ENCODE peak calls at places on chromosome 22, in eight cellular contexts. G is activated T-helper 1 cell treated with anti-CD3 and anti-CD28 coated beads, Interleukin-12 subunit alpha, Interleukin-12 subunit beta, Interleukin-2, Interleukin-4 antibody, amounts not matched to agents 30 ng/mL and 10 ng/mL and 1 ng/mL, durations not matched to agents 14 hours and 24 hours and 36 hours; B is non-pigmented ciliary epithelial cell; V is mesendoderm; E is T1000; Y is stromal cell of bone marrow; I is RWPE1; C is HCEC 1CT. J is an unnamed sample.

GRCh38 chr22:40397436-40397835 is 27.0 kb downstream of the SGSM3 start:
- DNase-seq in I (no peak), G (no peak), B (peak), Y (no peak), E (no peak), V (peak), C (no peak), J (no peak)

GRCh38 chr22:19723990-19724827 is 870 bp downstream of the GP1BB start:
- DNase-seq in B (no peak), Y (no peak), C (no peak), G (no peak), V (peak), E (no peak), I (no peak), J (no peak)

GRCh38 chr22:22050141-22050775 is 67.7 kb upstream of the TOP3B start:
- DNase-seq in V (no peak), B (no peak), C (no peak), I (no peak), G (no peak), Y (no peak), E (no peak), J (no peak)

GRCh38 chr22:38411016-38411415 is 44.0 kb downstream of the KCNJ4 start:
- DNase-seq in E (no peak), Y (no peak), C (no peak), I (no peak), G (no peak), V (no peak), B (no peak), J (no peak)

GRCh38 chr22:42277988-42278776 is 7.7 kb upstream of the TCF20 start:
- DNase-seq in V (no peak), I (peak), C (no peak), Y (no peak), B (no peak), G (no peak), E (no peak), J (no peak)

GRCh38 chr22:46070722-46071450 is 79.4 kb upstream of the PPARA start:
- DNase-seq in G (peak), Y (no peak), E (no peak), I (no peak), B (no peak), C (peak), V (peak), J (no peak)

GRCh38 chr22:24325105-24325757 is 54.6 kb downstream of the SPECC1L start:
- DNase-seq in C (peak), Y (peak), B (peak), G (peak), I (peak), E (no peak), V (peak), J (no peak)

GRCh38 chr22:26484360-26484706 is 656 bp downstream of the SRRD start:
- DNase-seq in V (no peak), C (no peak), G (no peak), E (no peak), I (no peak), B (no peak), Y (no peak), J (no peak)

GRCh38 chr22:27217154-27217553 is 559.8 kb downstream of the MIAT start:
- DNase-seq in I (no peak), G (no peak), Y (no peak), E (no peak), V (no peak), C (no peak), B (no peak), J (no peak)

GRCh38 chr22:22553735-22554134 is 5.3 kb downstream of the PRAME start:
- DNase-seq in Y (no peak), G (no peak), B (no peak), V (no peak), E (no peak), C (no peak), I (no peak), J (no peak)

GRCh38 chr22:27973851-27974250 is 54.8 kb upstream of the PITPNB start:
- DNase-seq in I (no peak), Y (no peak), V (no peak), C (no peak), G (no peak), B (no peak), E (no peak), J (no peak)

GRCh38 chr22:22674473-22674872 is 30.1 kb downstream of the GGTLC2 start:
- DNase-seq in V (no peak), I (no peak), G (no peak), E (no peak), C (no peak), Y (no peak), B (no peak), J (no peak)

GRCh38 chr22:50101870-50102565 is 12.2 kb downstream of the MOV10L1 start:
- DNase-seq in Y (no peak), E (no peak), I (no peak), V (no peak), B (no peak), C (no peak), G (no peak), J (no peak)

GRCh38 chr22:47382164-47382890 is 619.9 kb downstream of the TBC1D22A start:
- DNase-seq in B (no peak), V (no peak), G (no peak), Y (no peak), C (no peak), E (no peak), I (no peak), J (no peak)

GRCh38 chr22:20551805-20552449 is 44.5 kb downstream of the MED15 start:
- DNase-seq in B (no peak), E (no peak), C (no peak), V (no peak), G (no peak), I (no peak), Y (no peak), J (no peak)

GRCh38 chr22:27195104-27195503 is 537.7 kb downstream of the MIAT start:
- DNase-seq in V (no peak), B (no peak), Y (no peak), I (no peak), E (no peak), G (no peak), C (no peak), J (no peak)

GRCh38 chr22:43802897-43803495 is 9.1 kb downstream of the EFCAB6 start:
- DNase-seq in V (no peak), Y (no peak), G (no peak), E (no peak), I (no peak), C (no peak), B (no peak), J (no peak)

GRCh38 chr22:49568751-49569285 is 258.9 kb downstream of the BRD1 start:
- DNase-seq in E (no peak), C (no peak), V (no peak), B (no peak), Y (no peak), I (no peak), G (no peak), J (no peak)

GRCh38 chr22:46262449-46263207 is 515 bp downstream of the PKDREJ start:
- DNase-seq in C (no peak), V (peak), B (no peak), E (no peak), Y (no peak), I (no peak), G (no peak), J (no peak)

GRCh38 chr22:50208939-50209892 is 8.4 kb downstream of the SELENOO start:
- DNase-seq in Y (no peak), I (no peak), G (no peak), V (no peak), E (no peak), B (no peak), C (no peak), J (no peak)

GRCh38 chr22:35488513-35488912 is 52.1 kb upstream of the RASD2 start:
- DNase-seq in V (no peak), C (no peak), E (no peak), I (no peak), B (no peak), Y (no peak), G (no peak), J (no peak)

GRCh38 chr22:17867160-17867785 is 93.0 kb upstream of the BID start:
- DNase-seq in Y (no peak), C (no peak), E (no peak), B (no peak), G (no peak), V (no peak), I (no peak), J (no peak)

GRCh38 chr22:18152519-18152918 is 2.5 kb downstream of the USP18 start:
- DNase-seq in C (no peak), V (no peak), E (no peak), I (no peak), G (peak), B (no peak), Y (no peak), J (no peak)

GRCh38 chr22:37544955-37545702 is 15.2 kb upstream of the CDC42EP1 start:
- DNase-seq in C (peak), B (no peak), E (peak), G (peak), I (no peak), Y (no peak), V (peak), J (no peak)

GRCh38 chr22:29328055-29328454 is 12.6 kb upstream of the RASL10A start:
- DNase-seq in B (no peak), Y (no peak), I (no peak), V (no peak), E (no peak), C (no peak), G (no peak), J (no peak)

GRCh38 chr22:46974631-46975585 is 212.5 kb downstream of the TBC1D22A start:
- DNase-seq in I (no peak), B (no peak), C (no peak), E (no peak), G (no peak), Y (no peak), V (no peak), J (no peak)

GRCh38 chr22:24304067-24304675 is 33.5 kb downstream of the SPECC1L start:
- DNase-seq in G (no peak), V (no peak), Y (no peak), B (no peak), E (no peak), I (no peak), C (no peak), J (no peak)

GRCh38 chr22:44664149-44664548 is 37.9 kb upstream of the PRR5 start:
- DNase-seq in I (no peak), Y (no peak), E (no peak), V (no peak), C (no peak), B (no peak), G (peak), J (no peak)

GRCh38 chr22:44181912-44182590 is 1.3 kb downstream of the PARVG start:
- DNase-seq in V (no peak), Y (no peak), C (no peak), E (no peak), G (no peak), B (no peak), I (no peak), J (no peak)

GRCh38 chr22:37223965-37224551 is 11.8 kb upstream of the SSTR3 start:
- DNase-seq in E (no peak), V (no peak), C (no peak), G (no peak), B (no peak), I (no peak), Y (no peak), J (no peak)

GRCh38 chr22:26430600-26430999 is 1.5 kb downstream of the ASPHD2 start:
- DNase-seq in V (no peak), C (no peak), Y (no peak), E (no peak), I (no peak), G (no peak), B (no peak), J (no peak)

GRCh38 chr22:50293441-50294318 is 13.8 kb downstream of the PLXNB2 start:
- DNase-seq in I (no peak), E (peak), V (peak), C (peak), G (no peak), B (no peak), Y (no peak), J (peak)

GRCh38 chr22:38312261-38312800 is 4.9 kb downstream of the CSNK1E start:
- DNase-seq in Y (no peak), B (no peak), E (no peak), G (no peak), C (peak), V (no peak), I (no peak), J (no peak)